ENCODE peak calls at places on chromosomes 3 and 15, in six cellular contexts. One of them, this sample, is unnamed.

GRCh38 chr15:86062646-86063193 is 17.0 kb upstream of the AGBL1 start:
- DNase-seq in stimulated activated CD4-positive, alpha-beta T cell treated with anti-CD3 and anti-CD28 coated beads, TNF-alpha, amount 100 ng/mL, for 4 hours: no peak
- DNase-seq in M059J: no peak
- DNase-seq in NCI-H345: no peak
- DNase-seq in T-helper 2 cell: no peak
- DNase-seq in amniotic stem cell: no peak
- DNase-seq in this sample: no peak

GRCh38 chr3:8501388-8502131 is at the start of gene LMCD1:
- DNase-seq in M059J: peak; percentile 94
- DNase-seq in NCI-H345: peak; percentile 93
- DNase-seq in amniotic stem cell: peak; percentile 82
- DNase-seq in stimulated activated CD4-positive, alpha-beta T cell treated with anti-CD3 and anti-CD28 coated beads, TNF-alpha, amount 100 ng/mL, for 4 hours: peak; percentile 57
- DNase-seq in T-helper 2 cell: peak; percentile 78
- DNase-seq in this sample: peak; percentile 92

GRCh38 chr15:25947336-25948080 is 84.4 kb upstream of the ATP10A start:
- DNase-seq in stimulated activated CD4-positive, alpha-beta T cell treated with anti-CD3 and anti-CD28 coated beads, TNF-alpha, amount 100 ng/mL, for 4 hours: no peak
- DNase-seq in T-helper 2 cell: no peak
- DNase-seq in M059J: peak; percentile 11
- DNase-seq in NCI-H345: no peak
- DNase-seq in amniotic stem cell: no peak
- DNase-seq in this sample: no peak

GRCh38 chr3:184133840-184134745 is 1.1 kb upstream of the EIF2B5 start:
- DNase-seq in M059J: peak; percentile 93
- DNase-seq in T-helper 2 cell: peak; percentile 42
- DNase-seq in stimulated activated CD4-positive, alpha-beta T cell treated with anti-CD3 and anti-CD28 coated beads, TNF-alpha, amount 100 ng/mL, for 4 hours: peak; percentile 16
- DNase-seq in amniotic stem cell: peak; percentile 66
- DNase-seq in NCI-H345: peak; percentile 84
- DNase-seq in this sample: peak; percentile 87

GRCh38 chr15:48177383-48177874 is 666 bp downstream of the MYEF2 start:
- DNase-seq in stimulated activated CD4-positive, alpha-beta T cell treated with anti-CD3 and anti-CD28 coated beads, TNF-alpha, amount 100 ng/mL, for 4 hours: no peak
- DNase-seq in T-helper 2 cell: no peak
- DNase-seq in amniotic stem cell: peak; percentile 30
- DNase-seq in M059J: peak; percentile 68
- DNase-seq in NCI-H345: peak; percentile 38
- DNase-seq in this sample: no peak

GRCh38 chr15:43735402-43735801 is 10.8 kb upstream of the PDIA3 start:
- DNase-seq in amniotic stem cell: no peak
- DNase-seq in NCI-H345: no peak
- DNase-seq in M059J: no peak
- DNase-seq in stimulated activated CD4-positive, alpha-beta T cell treated with anti-CD3 and anti-CD28 coated beads, TNF-alpha, amount 100 ng/mL, for 4 hours: no peak
- DNase-seq in T-helper 2 cell: no peak
- DNase-seq in this sample: no peak

GRCh38 chr3:140204271-140204984 is 269.4 kb downstream of the CLSTN2 start:
- DNase-seq in M059J: no peak
- DNase-seq in stimulated activated CD4-positive, alpha-beta T cell treated with anti-CD3 and anti-CD28 coated beads, TNF-alpha, amount 100 ng/mL, for 4 hours: no peak
- DNase-seq in amniotic stem cell: no peak
- DNase-seq in T-helper 2 cell: no peak
- DNase-seq in NCI-H345: no peak
- DNase-seq in this sample: no peak

GRCh38 chr15:70936326-70936725 is 43.7 kb downstream of the LRRC49 start:
- DNase-seq in stimulated activated CD4-positive, alpha-beta T cell treated with anti-CD3 and anti-CD28 coated beads, TNF-alpha, amount 100 ng/mL, for 4 hours: no peak
- DNase-seq in M059J: no peak
- DNase-seq in amniotic stem cell: no peak
- DNase-seq in NCI-H345: peak; percentile 77
- DNase-seq in T-helper 2 cell: no peak
- DNase-seq in this sample: no peak

GRCh38 chr3:133958071-133958806 is 62.6 kb upstream of the RAB6B start:
- DNase-seq in stimulated activated CD4-positive, alpha-beta T cell treated with anti-CD3 and anti-CD28 coated beads, TNF-alpha, amount 100 ng/mL, for 4 hours: no peak
- DNase-seq in M059J: no peak
- DNase-seq in NCI-H345: no peak
- DNase-seq in T-helper 2 cell: no peak
- DNase-seq in amniotic stem cell: no peak
- DNase-seq in this sample: no peak

GRCh38 chr15:55619783-55620182 is 31.6 kb upstream of the PYGO1 start:
- DNase-seq in amniotic stem cell: no peak
- DNase-seq in M059J: no peak
- DNase-seq in T-helper 2 cell: no peak
- DNase-seq in NCI-H345: no peak
- DNase-seq in stimulated activated CD4-positive, alpha-beta T cell treated with anti-CD3 and anti-CD28 coated beads, TNF-alpha, amount 100 ng/mL, for 4 hours: no peak
- DNase-seq in this sample: no peak

GRCh38 chr15:49645277-49645676 is 24.4 kb downstream of the DTWD1 start:
- DNase-seq in stimulated activated CD4-positive, alpha-beta T cell treated with anti-CD3 and anti-CD28 coated beads, TNF-alpha, amount 100 ng/mL, for 4 hours: no peak
- DNase-seq in amniotic stem cell: no peak
- DNase-seq in M059J: no peak
- DNase-seq in NCI-H345: no peak
- DNase-seq in T-helper 2 cell: no peak
- DNase-seq in this sample: no peak

GRCh38 chr15:82159922-82160321 is 102.6 kb downstream of the EFL1 start:
- DNase-seq in T-helper 2 cell: no peak
- DNase-seq in M059J: peak; percentile 98
- DNase-seq in NCI-H345: no peak
- DNase-seq in amniotic stem cell: peak; percentile 94
- DNase-seq in stimulated activated CD4-positive, alpha-beta T cell treated with anti-CD3 and anti-CD28 coated beads, TNF-alpha, amount 100 ng/mL, for 4 hours: no peak
- DNase-seq in this sample: no peak

GRCh38 chr3:170421147-170421641 is 2.5 kb downstream of the CLDN11 start:
- DNase-seq in amniotic stem cell: no peak
- DNase-seq in M059J: no peak
- DNase-seq in T-helper 2 cell: no peak
- DNase-seq in stimulated activated CD4-positive, alpha-beta T cell treated with anti-CD3 and anti-CD28 coated beads, TNF-alpha, amount 100 ng/mL, for 4 hours: no peak
- DNase-seq in NCI-H345: no peak
- DNase-seq in this sample: no peak

GRCh38 chr3:197807969-197808587 is 17.0 kb downstream of the LRCH3 start:
- DNase-seq in NCI-H345: no peak
- DNase-seq in stimulated activated CD4-positive, alpha-beta T cell treated with anti-CD3 and anti-CD28 coated beads, TNF-alpha, amount 100 ng/mL, for 4 hours: no peak
- DNase-seq in T-helper 2 cell: no peak
- DNase-seq in amniotic stem cell: no peak
- DNase-seq in M059J: peak; percentile 39
- DNase-seq in this sample: no peak

GRCh38 chr3:3476669-3477068 is 297.2 kb upstream of the CRBN start:
- DNase-seq in M059J: no peak
- DNase-seq in NCI-H345: no peak
- DNase-seq in T-helper 2 cell: no peak
- DNase-seq in stimulated activated CD4-positive, alpha-beta T cell treated with anti-CD3 and anti-CD28 coated beads, TNF-alpha, amount 100 ng/mL, for 4 hours: no peak
- DNase-seq in amniotic stem cell: no peak
- DNase-seq in this sample: no peak

GRCh38 chr3:181459516-181459915 is 252.2 kb upstream of the SOX2 start:
- DNase-seq in amniotic stem cell: no peak
- DNase-seq in M059J: no peak
- DNase-seq in stimulated activated CD4-positive, alpha-beta T cell treated with anti-CD3 and anti-CD28 coated beads, TNF-alpha, amount 100 ng/mL, for 4 hours: no peak
- DNase-seq in T-helper 2 cell: no peak
- DNase-seq in NCI-H345: no peak
- DNase-seq in this sample: no peak

GRCh38 chr15:48537277-48538113 is 108.0 kb downstream of the FBN1 start:
- DNase-seq in NCI-H345: no peak
- DNase-seq in T-helper 2 cell: no peak
- DNase-seq in M059J: no peak
- DNase-seq in amniotic stem cell: no peak
- DNase-seq in stimulated activated CD4-positive, alpha-beta T cell treated with anti-CD3 and anti-CD28 coated beads, TNF-alpha, amount 100 ng/mL, for 4 hours: no peak
- DNase-seq in this sample: no peak

GRCh38 chr3:132253262-132253878 is 63.8 kb upstream of the ACP3 start:
- DNase-seq in M059J: peak; percentile 64
- DNase-seq in NCI-H345: peak; percentile 24
- DNase-seq in stimulated activated CD4-positive, alpha-beta T cell treated with anti-CD3 and anti-CD28 coated beads, TNF-alpha, amount 100 ng/mL, for 4 hours: no peak
- DNase-seq in amniotic stem cell: no peak
- DNase-seq in T-helper 2 cell: no peak
- DNase-seq in this sample: peak; percentile 19

GRCh38 chr3:73827658-73828313 is 203.0 kb upstream of the PDZRN3 start:
- DNase-seq in stimulated activated CD4-positive, alpha-beta T cell treated with anti-CD3 and anti-CD28 coated beads, TNF-alpha, amount 100 ng/mL, for 4 hours: no peak
- DNase-seq in T-helper 2 cell: no peak
- DNase-seq in NCI-H345: no peak
- DNase-seq in M059J: no peak
- DNase-seq in amniotic stem cell: no peak
- DNase-seq in this sample: peak; percentile 23

GRCh38 chr3:58005662-58006061 is 2.6 kb upstream of the FLNB start:
- DNase-seq in NCI-H345: no peak
- DNase-seq in amniotic stem cell: no peak
- DNase-seq in T-helper 2 cell: no peak
- DNase-seq in stimulated activated CD4-positive, alpha-beta T cell treated with anti-CD3 and anti-CD28 coated beads, TNF-alpha, amount 100 ng/mL, for 4 hours: no peak
- DNase-seq in M059J: peak; percentile 89
- DNase-seq in this sample: no peak

GRCh38 chr3:1196997-1197396 is 104.2 kb downstream of the CNTN6 start:
- DNase-seq in M059J: no peak
- DNase-seq in amniotic stem cell: no peak
- DNase-seq in NCI-H345: no peak
- DNase-seq in stimulated activated CD4-positive, alpha-beta T cell treated with anti-CD3 and anti-CD28 coated beads, TNF-alpha, amount 100 ng/mL, for 4 hours: no peak
- DNase-seq in T-helper 2 cell: no peak
- DNase-seq in this sample: no peak

GRCh38 chr3:180871901-180872300 is 40.6 kb upstream of the FXR1 start:
- DNase-seq in T-helper 2 cell: no peak
- DNase-seq in NCI-H345: no peak
- DNase-seq in stimulated activated CD4-positive, alpha-beta T cell treated with anti-CD3 and anti-CD28 coated beads, TNF-alpha, amount 100 ng/mL, for 4 hours: no peak
- DNase-seq in M059J: peak; percentile 57
- DNase-seq in amniotic stem cell: no peak
- DNase-seq in this sample: no peak

GRCh38 chr3:123499316-123499715 is 50.4 kb upstream of the ADCY5 start:
- DNase-seq in M059J: peak; percentile 11
- DNase-seq in stimulated activated CD4-positive, alpha-beta T cell treated with anti-CD3 and anti-CD28 coated beads, TNF-alpha, amount 100 ng/mL, for 4 hours: no peak
- DNase-seq in NCI-H345: no peak
- DNase-seq in amniotic stem cell: no peak
- DNase-seq in T-helper 2 cell: no peak
- DNase-seq in this sample: no peak